ENCODE peak calls at places on chromosomes 11 and 22, in seven cellular contexts. G is CD4-positive, CD25-positive, alpha-beta regulatory T cell; O is heart right ventricle; A is lower lobe of right lung; X is thoracic aorta; V is cardiac muscle cell; J is H9. I is an unnamed sample.

GRCh38 chr22:37311761-37312312 is 29.5 kb downstream of the CYTH4 start:
- DNase-seq in A (no peak), V (no peak), J (no peak), O (no peak), G (no peak), X (no peak), I (no peak)

GRCh38 chr22:24489011-24489410 is 6.1 kb upstream of the UPB1 start:
- DNase-seq in J (no peak), X (no peak), G (no peak), O (no peak), V (no peak), A (no peak), I (no peak)

GRCh38 chr11:2083411-2083810 is 55.8 kb downstream of the IGF2 start:
- DNase-seq in A (no peak), J (no peak), X (no peak), G (no peak), O (no peak), V (no peak), I (no peak)

GRCh38 chr11:105282658-105283057 is 143.1 kb upstream of the CARD18 start:
- DNase-seq in X (no peak), V (no peak), J (no peak), A (no peak), G (no peak), O (no peak), I (no peak)

GRCh38 chr11:117809236-117810055 is 12.4 kb upstream of the DSCAML1 start:
- DNase-seq in A (peak; percentile 81), O (peak; percentile 77), X (no peak), J (peak; percentile 81), G (peak; percentile 29), V (peak; percentile 86), I (peak; percentile 71)

GRCh38 chr22:19514831-19515565 is 9.2 kb downstream of the CLDN5 start:
- DNase-seq in V (no peak), X (no peak), J (no peak), G (no peak), A (no peak), O (no peak), I (no peak)

GRCh38 chr11:118232659-118233058 is 7.8 kb upstream of the JAML start:
- DNase-seq in V (no peak), G (no peak), O (no peak), A (no peak), X (no peak), J (no peak), I (no peak)

GRCh38 chr11:32446227-32446626 is 10.9 kb upstream of the WT1 start:
- DNase-seq in G (no peak), X (no peak), J (no peak), O (no peak), V (no peak), A (no peak), I (no peak)

GRCh38 chr22:23161574-23161973 is 16.3 kb downstream of the RAB36 start:
- DNase-seq in X (no peak), O (no peak), G (no peak), J (no peak), A (no peak), V (no peak), I (no peak)

GRCh38 chr11:96049426-96049825 is 125.5 kb upstream of the MTMR2 start:
- DNase-seq in A (no peak), X (no peak), J (no peak), G (no peak), O (no peak), V (no peak), I (no peak)

GRCh38 chr11:109956124-109956793 is 136.9 kb upstream of the ZC3H12C start:
- DNase-seq in X (no peak), A (no peak), V (no peak), G (no peak), O (no peak), J (no peak), I (no peak)

GRCh38 chr22:48528221-48528915 is 1299.3 kb downstream of the BRD1 start:
- DNase-seq in J (no peak), V (no peak), A (peak; percentile 74), G (no peak), O (no peak), X (no peak), I (no peak)

GRCh38 chr22:48531108-48531507 is 1296.6 kb downstream of the BRD1 start:
- DNase-seq in J (no peak), G (no peak), A (no peak), V (no peak), X (no peak), O (no peak), I (peak; percentile 61)

GRCh38 chr22:48531721-48532435 is 1295.8 kb downstream of the BRD1 start:
- DNase-seq in A (no peak), V (no peak), J (no peak), G (no peak), O (no peak), X (no peak), I (no peak)

GRCh38 chr22:48532986-48533385 is 1294.7 kb downstream of the BRD1 start:
- DNase-seq in J (no peak), G (no peak), V (no peak), A (no peak), O (no peak), X (no peak), I (no peak)

GRCh38 chr22:48530666-48531065 is 1297.0 kb downstream of the BRD1 start:
- DNase-seq in A (no peak), V (no peak), O (no peak), X (no peak), J (no peak), G (no peak), I (peak; percentile 61)
- H3K9me3 ChIP-seq in A (no peaks in the 10 kb centered on the region), V (no peaks in the 10 kb centered on the region), O (no peaks in the 10 kb centered on the region), X (no peaks in the 10 kb centered on the region), J (no peaks in the 10 kb centered on the region), G (no peaks in the 10 kb centered on the region), I (no peaks in the 10 kb centered on the region)

DNA sequence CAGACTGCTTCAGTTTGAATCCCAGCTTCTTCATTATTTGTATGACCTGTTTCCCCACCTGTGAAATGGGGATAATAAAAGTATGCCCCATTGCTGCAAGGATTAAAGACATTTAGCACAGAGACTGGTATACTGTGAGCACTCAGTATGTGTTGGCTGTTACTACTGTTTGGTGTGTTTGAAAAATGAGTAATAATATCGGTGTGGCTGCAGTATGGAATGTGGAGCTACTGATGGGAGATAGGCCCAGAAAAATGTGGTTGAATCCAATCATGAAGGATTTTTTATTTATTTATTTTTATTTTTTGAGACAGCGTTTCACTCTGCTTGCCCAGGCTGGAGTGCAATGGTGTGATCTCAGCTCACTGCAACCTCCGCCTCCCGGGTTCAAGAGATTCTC is 9.1 kb upstream of the C1QTNF4 start:
- DNase-seq in O (no peak), J (no peak), X (no peak), G (no peak), V (no peak), A (no peak), I (no peak)
- H3K9me3 ChIP-seq in O (no peaks in the 10 kb centered on the region), J (no peaks in the 10 kb centered on the region), X (no peaks in the 10 kb centered on the region), G (no peaks in the 10 kb centered on the region), V (no peaks in the 10 kb centered on the region), A (no peaks in the 10 kb centered on the region), I (no peaks in the 10 kb centered on the region)

GRCh38 chr11:133832096-133833081 is 12.9 kb downstream of the SPATA19 start:
- DNase-seq in J (no peak), G (no peak), V (no peak), O (no peak), A (no peak), X (no peak), I (no peak)
- H3K9me3 ChIP-seq in J (no peaks in the 10 kb centered on the region), G (no peaks in the 10 kb centered on the region), V (no peaks in the 10 kb centered on the region), O (no peaks in the 10 kb centered on the region), A (no peaks in the 10 kb centered on the region), X (no peaks in the 10 kb centered on the region), I (no peaks in the 10 kb centered on the region)

GRCh38 chr11:44901120-44901519 is 49.6 kb downstream of the TP53I11 start:
- DNase-seq in V (no peak), X (no peak), G (no peak), J (no peak), A (no peak), O (no peak), I (no peak)
- H3K9me3 ChIP-seq in V (no peaks in the 10 kb centered on the region), X (no peaks in the 10 kb centered on the region), G (no peaks in the 10 kb centered on the region), J (no peaks in the 10 kb centered on the region), A (no peaks in the 10 kb centered on the region), O (no peaks in the 10 kb centered on the region), I (no peaks in the 10 kb centered on the region)

GRCh38 chr11:97687106-97687505 is 1297.3 kb downstream of the JRKL start:
- DNase-seq in A (no peak), X (no peak), J (no peak), V (peak; percentile 15), O (no peak), G (no peak), I (no peak)

GRCh38 chr11:97683733-97684132 is 1293.9 kb downstream of the JRKL start:
- DNase-seq in V (no peak), G (no peak), J (peak; percentile 80), A (no peak), O (no peak), X (no peak), I (no peak)

GRCh38 chr11:97684486-97685439 is 1295.0 kb downstream of the JRKL start:
- DNase-seq in O (no peak), V (no peak), G (no peak), J (no peak), X (no peak), A (no peak), I (no peak)
- H3K9me3 ChIP-seq in O (no peaks in the 10 kb centered on the region), V (no peaks in the 10 kb centered on the region), G (peaks cover 3% of the 10 kb centered on the region), J (no peaks in the 10 kb centered on the region), X (no peaks in the 10 kb centered on the region), A (no peaks in the 10 kb centered on the region), I (peaks cover 12% of the 10 kb centered on the region)

GRCh38 chr22:33854724-33855123 is 65.6 kb downstream of the LARGE1 start:
- DNase-seq in X (no peak), J (no peak), O (no peak), G (no peak), A (no peak), V (no peak), I (no peak)

GRCh38 chr22:33864723-33865130 is 55.5 kb downstream of the LARGE1 start:
- DNase-seq in A (no peak), X (no peak), G (no peak), V (no peak), O (peak; percentile 27), J (no peak), I (no peak)

GRCh38 chr22:33860386-33860785 is 59.9 kb downstream of the LARGE1 start:
- DNase-seq in G (no peak), V (no peak), O (no peak), X (no peak), A (no peak), J (no peak), I (no peak)

GRCh38 chr22:33861216-33861875 is 58.9 kb downstream of the LARGE1 start:
- DNase-seq in O (no peak), X (no peak), J (no peak), A (peak; percentile 71), V (no peak), G (no peak), I (no peak)

DNA sequence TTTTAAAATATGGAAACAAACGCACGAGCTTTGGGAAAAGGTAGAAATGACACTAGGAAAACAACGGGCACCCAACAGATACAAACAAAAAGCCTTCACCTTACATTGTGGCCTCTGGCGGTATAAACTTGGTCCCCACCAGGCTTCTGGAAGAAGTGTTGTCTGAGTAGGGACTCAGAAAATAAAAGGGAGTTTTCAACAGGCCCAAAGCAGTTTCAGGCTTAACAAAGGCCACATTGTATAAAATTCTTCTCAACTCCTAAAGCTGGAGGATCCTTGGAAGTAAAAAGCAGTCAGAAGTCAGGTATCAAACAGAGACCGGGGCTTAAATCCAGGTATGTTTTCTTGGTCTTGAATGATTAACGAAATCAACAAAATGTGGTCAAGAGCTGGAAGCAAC is 61.0 kb downstream of the LARGE1 start:
- DNase-seq in X (no peak), G (no peak), O (no peak), V (no peak), J (no peak), A (no peak), I (no peak)
- H3K9me3 ChIP-seq in X (no peaks in the 10 kb centered on the region), G (no peaks in the 10 kb centered on the region), O (no peaks in the 10 kb centered on the region), V (no peaks in the 10 kb centered on the region), J (no peaks in the 10 kb centered on the region), A (no peaks in the 10 kb centered on the region), I (no peaks in the 10 kb centered on the region)

GRCh38 chr22:47610281-47610680 is 847.8 kb downstream of the TBC1D22A start:
- DNase-seq in V (no peak), X (no peak), J (no peak), O (no peak), G (no peak), A (peak; percentile 24), I (no peak)
- H3K9me3 ChIP-seq in V (no peaks in the 10 kb centered on the region), X (no peaks in the 10 kb centered on the region), J (no peaks in the 10 kb centered on the region), O (no peaks in the 10 kb centered on the region), G (no peaks in the 10 kb centered on the region), A (no peaks in the 10 kb centered on the region), I (no peaks in the 10 kb centered on the region)